ENCODE peak calls at places on chromosome 12, in four cellular contexts. One of them, this sample, is unnamed.

GRCh38 chr12:19885092-19885813 is 446.0 kb downstream of the AEBP2 start:
- DNase-seq in fibroblast of pulmonary artery: peak; percentile 63
- DNase-seq in right lobe of liver: no peak
- DNase-seq in kidney epithelial cell: no peak
- DNase-seq in this sample: no peak

GRCh38 chr12:68036642-68037041 is 47.4 kb downstream of the IFNG-AS1 start:
- DNase-seq in fibroblast of pulmonary artery: no peak
- DNase-seq in kidney epithelial cell: no peak
- DNase-seq in right lobe of liver: no peak
- DNase-seq in this sample: no peak

GRCh38 chr12:101108130-101108529 is 101.9 kb downstream of the SLC5A8 start:
- DNase-seq in fibroblast of pulmonary artery: no peak
- DNase-seq in right lobe of liver: no peak
- DNase-seq in kidney epithelial cell: no peak
- DNase-seq in this sample: no peak

GRCh38 chr12:13258212-13258611 is 61.7 kb downstream of the EMP1 start:
- DNase-seq in fibroblast of pulmonary artery: peak; percentile 23
- DNase-seq in kidney epithelial cell: no peak
- DNase-seq in right lobe of liver: no peak
- DNase-seq in this sample: no peak

GRCh38 chr12:107277850-107278249 is 184.5 kb upstream of the CRY1 start:
- DNase-seq in right lobe of liver: no peak
- DNase-seq in kidney epithelial cell: no peak
- DNase-seq in fibroblast of pulmonary artery: peak; percentile 86
- DNase-seq in this sample: no peak

GRCh38 chr12:58541300-58541690 is 379.0 kb downstream of the LRIG3 start:
- DNase-seq in fibroblast of pulmonary artery: peak; percentile 31
- DNase-seq in kidney epithelial cell: no peak
- DNase-seq in right lobe of liver: no peak
- DNase-seq in this sample: no peak

GRCh38 chr12:113894717-113895116 is 71.4 kb downstream of the RBM19 start:
- DNase-seq in kidney epithelial cell: no peak
- DNase-seq in fibroblast of pulmonary artery: no peak
- DNase-seq in right lobe of liver: no peak
- DNase-seq in this sample: no peak

GRCh38 chr12:123050331-123050809 is 69.9 kb downstream of the ARL6IP4 start:
- DNase-seq in kidney epithelial cell: no peak
- DNase-seq in fibroblast of pulmonary artery: peak; percentile 36
- DNase-seq in right lobe of liver: peak; percentile 81
- DNase-seq in this sample: no peak

GRCh38 chr12:57005980-57006808 is at the start of gene ZBTB39:
- DNase-seq in right lobe of liver: peak; percentile 68
- DNase-seq in kidney epithelial cell: no peak
- DNase-seq in fibroblast of pulmonary artery: peak; percentile 55
- DNase-seq in this sample: no peak

GRCh38 chr12:133058203-133059125 is 21.2 kb downstream of the ZNF84 start:
- DNase-seq in kidney epithelial cell: no peak
- DNase-seq in fibroblast of pulmonary artery: peak; percentile 13
- DNase-seq in right lobe of liver: no peak
- DNase-seq in this sample: no peak

GRCh38 chr12:89731064-89731463 is 22.4 kb upstream of the ATP2B1 start:
- DNase-seq in kidney epithelial cell: no peak
- DNase-seq in right lobe of liver: no peak
- DNase-seq in fibroblast of pulmonary artery: peak; percentile 36
- DNase-seq in this sample: no peak

GRCh38 chr12:9750276-9751203 is 10.2 kb downstream of the CD69 start:
- DNase-seq in right lobe of liver: no peak
- DNase-seq in fibroblast of pulmonary artery: peak; percentile 73
- DNase-seq in kidney epithelial cell: no peak
- DNase-seq in this sample: no peak

GRCh38 chr12:118816296-118816695 is 165.0 kb upstream of the SRRM4 start:
- DNase-seq in kidney epithelial cell: no peak
- DNase-seq in right lobe of liver: no peak
- DNase-seq in fibroblast of pulmonary artery: no peak
- DNase-seq in this sample: no peak

GRCh38 chr12:4719821-4720636 is at the start of gene GALNT8:
- DNase-seq in kidney epithelial cell: no peak
- DNase-seq in fibroblast of pulmonary artery: no peak
- DNase-seq in right lobe of liver: no peak
- DNase-seq in this sample: no peak

DNA sequence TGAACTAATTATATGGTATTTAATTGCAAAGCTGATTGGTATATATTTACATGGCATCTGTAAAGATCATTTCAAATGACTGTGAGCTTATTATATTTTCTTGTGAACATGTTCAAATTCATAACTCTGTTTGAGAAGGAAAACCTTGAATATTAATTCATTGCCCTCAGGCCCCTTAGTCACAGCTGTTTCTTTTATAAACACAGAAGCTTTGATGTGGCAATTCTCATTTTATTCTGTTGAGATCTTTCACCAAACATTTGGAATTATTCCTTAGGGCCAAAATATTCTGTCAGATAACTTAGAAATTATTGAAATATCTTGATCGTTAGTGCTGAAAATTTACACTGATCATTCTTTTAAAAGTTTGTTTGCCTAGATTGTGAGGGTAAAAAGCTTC is 17.5 kb downstream of the KERA start:
- DNase-seq in right lobe of liver: no peak
- DNase-seq in fibroblast of pulmonary artery: no peak
- DNase-seq in kidney epithelial cell: no peak
- DNase-seq in this sample: no peak
- H3K4me3 ChIP-seq in right lobe of liver: no peak overlapping the region
- H3K4me3 ChIP-seq in fibroblast of pulmonary artery: no peak overlapping the region
- H3K4me3 ChIP-seq in kidney epithelial cell: no peak overlapping the region
- H3K4me3 ChIP-seq in this sample: no peak overlapping the region

GRCh38 chr12:94982456-94982855 is 21.0 kb downstream of the NDUFA12 start:
- DNase-seq in fibroblast of pulmonary artery: no peak
- DNase-seq in kidney epithelial cell: peak; percentile 64
- DNase-seq in right lobe of liver: no peak
- DNase-seq in this sample: no peak

GRCh38 chr12:94983321-94983720 is 20.2 kb downstream of the NDUFA12 start:
- DNase-seq in kidney epithelial cell: no peak
- DNase-seq in fibroblast of pulmonary artery: no peak
- DNase-seq in right lobe of liver: no peak
- DNase-seq in this sample: no peak

GRCh38 chr12:94977766-94978468 is 25.6 kb downstream of the NDUFA12 start:
- DNase-seq in right lobe of liver: no peak
- DNase-seq in fibroblast of pulmonary artery: no peak
- DNase-seq in kidney epithelial cell: no peak
- DNase-seq in this sample: no peak

GRCh38 chr12:94979941-94980340 is 23.6 kb downstream of the NDUFA12 start:
- DNase-seq in kidney epithelial cell: no peak
- DNase-seq in right lobe of liver: no peak
- DNase-seq in fibroblast of pulmonary artery: no peak
- DNase-seq in this sample: no peak

GRCh38 chr12:94980577-94980976 is 22.9 kb downstream of the NDUFA12 start:
- DNase-seq in kidney epithelial cell: no peak
- DNase-seq in fibroblast of pulmonary artery: peak; percentile 42
- DNase-seq in right lobe of liver: no peak
- DNase-seq in this sample: no peak
- TF ChIP-seq CTCF in kidney epithelial cell: peak; percentile 14
- TF ChIP-seq CTCF in fibroblast of pulmonary artery: peak; percentile 26
- TF ChIP-seq CTCF in right lobe of liver: peak; percentile 19
- TF ChIP-seq CTCF in this sample: peak; percentile 30

DNA sequence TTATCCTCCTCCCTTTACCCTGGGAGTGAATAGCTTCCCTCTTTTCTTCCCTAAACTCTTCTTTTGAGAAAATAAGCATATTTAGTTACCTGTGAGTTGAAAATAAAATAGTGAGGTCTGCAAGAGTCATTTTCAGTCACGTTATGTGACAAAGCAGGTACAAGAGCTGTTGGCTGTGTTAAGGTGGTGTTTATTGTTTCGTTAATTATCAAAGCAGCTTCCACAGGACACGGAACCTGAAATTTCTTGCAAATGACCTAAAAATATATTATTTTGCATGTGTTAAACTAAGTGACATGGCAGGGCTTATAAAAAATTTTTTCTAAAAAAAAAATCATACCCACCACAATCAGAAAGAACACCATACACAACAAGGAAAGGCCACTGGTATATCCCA is 8.3 kb downstream of the SLC38A2 start:
- DNase-seq in kidney epithelial cell: no peak
- DNase-seq in right lobe of liver: no peak
- DNase-seq in fibroblast of pulmonary artery: no peak
- DNase-seq in this sample: no peak
- H3K4me3 ChIP-seq in kidney epithelial cell: no peak overlapping the region
- H3K4me3 ChIP-seq in right lobe of liver: no peak overlapping the region
- H3K4me3 ChIP-seq in fibroblast of pulmonary artery: peak overlapping the region; percentile 88
- H3K4me3 ChIP-seq in this sample: no peak overlapping the region

DNA sequence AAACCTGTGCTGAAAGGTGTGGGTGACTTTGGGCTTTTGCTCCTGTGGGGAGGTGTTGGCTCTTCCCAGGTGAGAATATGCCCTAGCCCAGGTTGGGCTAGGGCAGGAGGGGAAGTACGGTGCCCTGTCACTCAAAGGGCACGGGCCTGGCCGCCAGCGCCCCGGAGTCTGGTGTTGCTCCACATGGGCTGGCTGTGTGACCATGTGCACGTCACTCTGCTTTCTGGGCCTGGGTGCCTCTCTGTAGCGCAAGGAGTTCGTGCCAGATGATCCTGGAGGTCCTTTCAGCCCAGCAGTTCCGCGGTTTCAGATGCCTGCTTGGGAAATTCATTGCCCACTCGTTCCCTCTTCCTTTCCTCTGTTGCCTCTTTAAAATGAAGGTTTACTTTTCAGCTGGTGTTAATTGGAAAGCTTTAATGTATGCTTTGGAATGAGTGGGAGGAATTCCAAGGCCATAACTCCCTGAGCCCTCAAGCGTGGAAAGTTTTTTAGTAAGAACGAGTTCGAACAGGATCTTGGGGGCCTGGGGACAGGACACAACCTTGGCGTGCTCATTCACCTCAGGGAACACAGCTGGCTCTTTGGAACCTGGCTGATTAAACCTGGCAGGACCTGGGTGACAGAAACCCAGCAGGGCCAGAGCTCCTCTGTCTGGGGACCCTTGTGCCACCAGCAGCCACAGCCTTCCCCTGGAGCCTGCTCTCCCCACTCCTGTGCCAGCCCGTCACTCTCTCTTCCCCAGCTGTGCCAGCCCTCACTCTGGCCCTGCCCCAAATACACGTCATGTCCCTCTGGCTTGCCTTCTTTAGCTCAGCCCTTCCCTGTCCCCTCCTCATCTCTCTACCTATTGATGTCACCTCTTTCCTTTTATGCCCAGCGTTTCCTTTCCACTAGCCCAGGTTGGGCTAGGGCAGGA is 42.8 kb downstream of the TSPAN9 start:
- DNase-seq in right lobe of liver: peak; percentile 90
- DNase-seq in kidney epithelial cell: no peak
- DNase-seq in fibroblast of pulmonary artery: peak; percentile 42
- DNase-seq in this sample: no peak
- TF ChIP-seq CTCF in right lobe of liver: no peak
- TF ChIP-seq CTCF in kidney epithelial cell: no peak
- TF ChIP-seq CTCF in fibroblast of pulmonary artery: no peak
- TF ChIP-seq CTCF in this sample: no peak

GRCh38 chr12:131990066-131990979 is 40.6 kb downstream of the EP400 start:
- DNase-seq in kidney epithelial cell: no peak
- DNase-seq in right lobe of liver: no peak
- DNase-seq in fibroblast of pulmonary artery: no peak
- DNase-seq in this sample: no peak

GRCh38 chr12:131991816-131992430 is 42.2 kb downstream of the EP400 start:
- DNase-seq in fibroblast of pulmonary artery: no peak
- DNase-seq in kidney epithelial cell: no peak
- DNase-seq in right lobe of liver: no peak
- DNase-seq in this sample: no peak

GRCh38 chr12:131989021-131989420 is 39.3 kb downstream of the EP400 start:
- DNase-seq in right lobe of liver: no peak
- DNase-seq in fibroblast of pulmonary artery: no peak
- DNase-seq in kidney epithelial cell: no peak
- DNase-seq in this sample: no peak

GRCh38 chr12:131988054-131988796 is 38.5 kb downstream of the EP400 start:
- DNase-seq in right lobe of liver: no peak
- DNase-seq in kidney epithelial cell: no peak
- DNase-seq in fibroblast of pulmonary artery: no peak
- DNase-seq in this sample: no peak

DNA sequence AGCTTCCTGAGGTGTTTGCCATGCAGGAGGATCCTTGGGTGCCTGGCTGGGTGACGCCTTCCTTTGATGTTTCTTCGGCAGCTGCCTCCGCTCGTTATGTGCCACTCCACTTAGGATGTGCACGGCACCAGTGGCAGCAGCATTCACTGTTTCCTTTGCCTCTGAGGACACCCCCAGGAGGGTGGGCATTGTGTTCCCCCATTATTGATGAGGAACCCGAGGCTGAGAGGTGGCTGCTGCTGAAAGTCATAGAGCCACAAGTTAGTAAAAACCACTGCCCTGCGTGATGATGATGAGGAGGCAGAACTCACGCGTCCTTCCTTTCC is 41.2 kb downstream of the EP400 start:
- DNase-seq in kidney epithelial cell: no peak
- DNase-seq in right lobe of liver: no peak
- DNase-seq in fibroblast of pulmonary artery: no peak
- DNase-seq in this sample: no peak
- H3K4me3 ChIP-seq in kidney epithelial cell: no peak overlapping the region
- H3K4me3 ChIP-seq in right lobe of liver: no peak overlapping the region
- H3K4me3 ChIP-seq in fibroblast of pulmonary artery: no peak overlapping the region
- H3K4me3 ChIP-seq in this sample: no peak overlapping the region

GRCh38 chr12:42104087-42104486 is 40.6 kb downstream of the GXYLT1 start:
- DNase-seq in fibroblast of pulmonary artery: peak; percentile 10
- DNase-seq in kidney epithelial cell: no peak
- DNase-seq in right lobe of liver: no peak
- DNase-seq in this sample: no peak
- TF ChIP-seq CTCF in fibroblast of pulmonary artery: peak; percentile 32
- TF ChIP-seq CTCF in kidney epithelial cell: no peak
- TF ChIP-seq CTCF in right lobe of liver: peak; percentile 31
- TF ChIP-seq CTCF in this sample: no peak

GRCh38 chr12:54417712-54418440 is 1.2 kb downstream of the ITGA5 start:
- DNase-seq in kidney epithelial cell: no peak
- DNase-seq in fibroblast of pulmonary artery: no peak
- DNase-seq in right lobe of liver: peak; percentile 67
- DNase-seq in this sample: no peak

GRCh38 chr12:54413284-54414190 is 5.5 kb downstream of the ITGA5 start:
- DNase-seq in kidney epithelial cell: no peak
- DNase-seq in right lobe of liver: peak; percentile 73
- DNase-seq in fibroblast of pulmonary artery: peak; percentile 56
- DNase-seq in this sample: no peak

GRCh38 chr12:54416908-54417603 is 2.0 kb downstream of the ITGA5 start:
- DNase-seq in fibroblast of pulmonary artery: peak; percentile 25
- DNase-seq in kidney epithelial cell: no peak
- DNase-seq in right lobe of liver: no peak
- DNase-seq in this sample: no peak

GRCh38 chr12:54414191-54414525 is 4.9 kb downstream of the ITGA5 start:
- DNase-seq in kidney epithelial cell: no peak
- DNase-seq in right lobe of liver: no peak
- DNase-seq in fibroblast of pulmonary artery: no peak
- DNase-seq in this sample: no peak

GRCh38 chr12:54415223-54415929 is 3.7 kb downstream of the ITGA5 start:
- DNase-seq in fibroblast of pulmonary artery: no peak
- DNase-seq in kidney epithelial cell: no peak
- DNase-seq in right lobe of liver: peak; percentile 90
- DNase-seq in this sample: no peak
- H3K4me3 ChIP-seq in fibroblast of pulmonary artery: no peak overlapping the region
- H3K4me3 ChIP-seq in kidney epithelial cell: no peak overlapping the region
- H3K4me3 ChIP-seq in right lobe of liver: peak overlapping the region; percentile 18
- H3K4me3 ChIP-seq in this sample: no peak overlapping the region

GRCh38 chr12:1933342-1933992 is 15.0 kb upstream of the CACNA2D4 start:
- DNase-seq in kidney epithelial cell: no peak
- DNase-seq in fibroblast of pulmonary artery: no peak
- DNase-seq in right lobe of liver: no peak
- DNase-seq in this sample: no peak
- TF ChIP-seq CTCF in kidney epithelial cell: no peak
- TF ChIP-seq CTCF in fibroblast of pulmonary artery: no peak
- TF ChIP-seq CTCF in right lobe of liver: no peak
- TF ChIP-seq CTCF in this sample: peak; percentile 9

This sample was measured in GM12864.